ENCODE peak calls at places on chromosomes 16 and 17, in eight cellular contexts. R, B, G, C, Z, Y, U and H are unnamed samples. For H3K9me3, the result is how much of the 10 kb centered on the place peaks cover.

GRCh38 chr16:165539-166374 is at the start of gene HBM:
- DNase-seq in R (peak), B (no peak), G (no peak), C (no peak), Z (no peak), Y (no peak), U (no peak), H (no peak)

GRCh38 chr17:39576187-39576586 is 31.5 kb downstream of the NEUROD2 start:
- DNase-seq in R (no peak), B (no peak), G (no peak), C (no peak), Z (no peak), Y (no peak), U (no peak), H (no peak)

GRCh38 chr16:14181371-14182050 is 110.4 kb downstream of the MRTFB start:
- DNase-seq in R (no peak), B (no peak), G (no peak), C (no peak), Z (no peak), Y (no peak), U (no peak), H (no peak)

GRCh38 chr17:2692781-2693135 is 18.8 kb downstream of the CLUH start:
- DNase-seq in R (no peak), B (no peak), G (peak), C (no peak), Z (peak), Y (peak), U (no peak), H (peak)

GRCh38 chr17:50767030-50767429 is 288 bp downstream of the ANKRD40CL start:
- DNase-seq in R (no peak), B (no peak), G (no peak), C (no peak), Z (no peak), Y (peak), U (no peak), H (no peak)

GRCh38 chr16:49701867-49702494 is 153.9 kb downstream of the ZNF423 start:
- DNase-seq in R (peak), B (no peak), G (peak), C (peak), Z (peak), Y (peak), U (peak), H (peak)

GRCh38 chr17:35052240-35052608 is 11.3 kb downstream of the RFFL start:
- DNase-seq in R (no peak), B (no peak), G (no peak), C (no peak), Z (no peak), Y (no peak), U (no peak), H (no peak)

GRCh38 chr16:84543931-84544776 is 39.7 kb upstream of the MEAK7 start:
- DNase-seq in R (no peak), B (no peak), G (no peak), C (peak), Z (no peak), Y (no peak), U (no peak), H (no peak)

GRCh38 chr17:4444782-4445473 is 11.2 kb downstream of the SPNS3 start:
- DNase-seq in R (peak), B (no peak), G (peak), C (no peak), Z (peak), Y (peak), U (no peak), H (peak)

GRCh38 chr17:39011907-39012468 is 44.8 kb upstream of the FBXO47 start:
- DNase-seq in R (no peak), B (no peak), G (no peak), C (no peak), Z (no peak), Y (no peak), U (no peak), H (peak)

GRCh38 chr16:87608400-87608985 is 6.2 kb downstream of the JPH3 start:
- DNase-seq in R (no peak), B (no peak), G (peak), C (no peak), Z (no peak), Y (peak), U (peak), H (peak)

GRCh38 chr17:3512512-3513171 is 36.8 kb downstream of the ASPA start:
- DNase-seq in R (peak), B (no peak), G (peak), C (peak), Z (peak), Y (peak), U (peak), H (peak)

GRCh38 chr16:50399411-50399810 is 30.6 kb upstream of the BRD7 start:
- DNase-seq in R (no peak), B (no peak), G (no peak), C (no peak), Z (no peak), Y (no peak), U (no peak), H (no peak)

GRCh38 chr16:31421587-31421986 is 6.6 kb downstream of the COX6A2 start:
- DNase-seq in R (peak), B (no peak), G (no peak), C (no peak), Z (no peak), Y (no peak), U (no peak), H (no peak)

GRCh38 chr17:7323731-7324437 is 5.3 kb downstream of the NEURL4 start:
- DNase-seq in R (peak), B (no peak), G (peak), C (no peak), Z (no peak), Y (peak), U (peak), H (peak)

GRCh38 chr17:49898547-49899490 is 51.0 kb upstream of the TAC4 start:
- DNase-seq in R (no peak), B (no peak), G (no peak), C (no peak), Z (no peak), Y (peak), U (no peak), H (no peak)

GRCh38 chr16:66580605-66581209 is 1.4 kb downstream of the CMTM2 start:
- DNase-seq in R (no peak), B (no peak), G (no peak), C (no peak), Z (no peak), Y (no peak), U (no peak), H (no peak)

GRCh38 chr16:64615647-64616280 is 506.1 kb downstream of the CDH11 start:
- DNase-seq in R (peak), B (no peak), G (no peak), C (no peak), Z (no peak), Y (no peak), U (no peak), H (peak)

GRCh38 chr16:70455910-70456309 is 1.5 kb downstream of the FCSK start:
- DNase-seq in R (no peak), B (no peak), G (no peak), C (no peak), Z (no peak), Y (no peak), U (no peak), H (no peak)

GRCh38 chr16:60945225-60945624 is 1091.0 kb downstream of the CDH8 start:
- DNase-seq in R (no peak), B (no peak), G (peak), C (no peak), Z (no peak), Y (no peak), U (no peak), H (no peak)

GRCh38 chr16:56879276-56879675 is 14.3 kb downstream of the SLC12A3 start:
- DNase-seq in R (no peak), B (no peak), G (no peak), C (no peak), Z (no peak), Y (no peak), U (no peak), H (no peak)

GRCh38 chr17:71423871-71424546 is 696.8 kb upstream of the SOX9 start:
- DNase-seq in R (no peak), B (no peak), G (no peak), C (no peak), Z (no peak), Y (no peak), U (no peak), H (no peak)

GRCh38 chr17:29838961-29839360 is 91.1 kb downstream of the SSH2 start:
- DNase-seq in R (no peak), B (no peak), G (no peak), C (no peak), Z (no peak), Y (no peak), U (no peak), H (no peak)

GRCh38 chr16:29736112-29736511 is 9.7 kb downstream of the C16orf54 start:
- DNase-seq in R (no peak), B (no peak), G (no peak), C (no peak), Z (no peak), Y (no peak), U (no peak), H (no peak)

GRCh38 chr17:67469208-67469980 is 92.3 kb downstream of the PITPNC1 start:
- DNase-seq in R (peak), B (no peak), G (peak), C (no peak), Z (no peak), Y (no peak), U (no peak), H (no peak)

GRCh38 chr17:50037321-50038107 is 18.4 kb upstream of the ITGA3 start:
- DNase-seq in R (no peak), B (no peak), G (peak), C (peak), Z (no peak), Y (peak), U (no peak), H (peak)

GRCh38 chr17:51319186-51319585 is 58.8 kb downstream of the UTP18 start:
- DNase-seq in R (no peak), B (no peak), G (no peak), C (no peak), Z (no peak), Y (no peak), U (no peak), H (no peak)

GRCh38 chr16:194516-194915 is 14.3 kb downstream of the HBQ1 start:
- DNase-seq in R (no peak), B (no peak), G (no peak), C (no peak), Z (no peak), Y (no peak), U (no peak), H (no peak)

GRCh38 chr17:37054894-37055293 is 106.1 kb downstream of the AATF start:
- DNase-seq in R (no peak), B (no peak), G (no peak), C (no peak), Z (no peak), Y (no peak), U (no peak), H (no peak)

GRCh38 chr17:9971991-9972390 is 66.9 kb upstream of the RCVRN start:
- DNase-seq in R (peak), B (no peak), G (peak), C (peak), Z (no peak), Y (no peak), U (peak), H (peak)

GRCh38 chr17:27463235-27463677 is 7.0 kb downstream of the KSR1 start:
- DNase-seq in R (no peak), B (no peak), G (no peak), C (no peak), Z (no peak), Y (no peak), U (no peak), H (no peak)

GRCh38 chr16:66588981-66589713 is 9.9 kb downstream of the CMTM2 start:
- DNase-seq in R (no peak), B (no peak), G (no peak), C (no peak), Z (no peak), Y (no peak), U (peak), H (peak)

GRCh38 chr17:21462259-21462658 is 86.1 kb downstream of the KCNJ12 start:
- DNase-seq in R (no peak), B (no peak), G (no peak), C (no peak), Z (no peak), Y (no peak), U (no peak), H (no peak)

GRCh38 chr16:57689772-57690558 is 4.6 kb upstream of the DRC7 start:
- DNase-seq in R (no peak), B (no peak), G (no peak), C (peak), Z (no peak), Y (no peak), U (no peak), H (no peak)

GRCh38 chr16:9258423-9259051 is 167.1 kb downstream of the HAPSTR1 start:
- DNase-seq in R (no peak), B (no peak), G (peak), C (no peak), Z (no peak), Y (peak), U (no peak), H (peak)

GRCh38 chr17:7328840-7329359 is at the start of gene NEURL4:
- DNase-seq in R (no peak), B (no peak), G (peak), C (no peak), Z (no peak), Y (peak), U (no peak), H (no peak)

GRCh38 chr17:78019367-78019975 is 61.0 kb downstream of the TNRC6C start:
- DNase-seq in R (no peak), B (no peak), G (no peak), C (no peak), Z (no peak), Y (no peak), U (no peak), H (no peak)

DNA sequence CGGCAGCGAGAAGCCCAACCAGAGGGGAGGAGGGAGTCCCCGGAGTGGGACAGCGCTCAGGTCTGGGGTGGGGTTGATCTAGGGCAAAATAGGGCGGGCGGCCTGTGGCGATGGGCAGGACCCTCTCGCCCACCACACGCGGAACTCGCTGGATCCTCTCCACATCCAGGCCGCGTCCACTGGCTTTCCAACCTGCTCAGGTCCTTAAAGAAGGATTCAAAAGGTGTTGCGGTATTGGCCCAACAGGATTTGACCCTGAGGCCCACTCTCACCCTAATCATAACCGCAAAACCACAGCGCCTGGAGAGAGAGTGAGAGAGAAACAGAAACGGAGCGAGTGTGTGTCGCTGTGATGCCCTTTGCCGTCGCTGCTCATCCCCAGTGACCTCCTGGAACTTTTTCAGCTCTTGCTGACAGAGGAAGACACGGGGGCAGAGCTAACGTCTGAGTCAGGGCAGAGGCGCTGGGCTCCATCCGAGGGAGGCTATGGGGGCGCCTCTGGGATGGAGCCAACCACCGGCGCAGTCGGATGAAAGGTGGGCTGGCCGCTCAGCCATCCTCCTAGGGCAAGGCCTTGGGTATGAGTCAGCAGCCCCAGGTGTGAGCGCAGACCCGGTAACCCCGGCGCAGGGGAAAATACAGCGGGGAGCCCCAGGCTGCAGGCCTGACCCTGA is 16.7 kb upstream of the OR1F1 start:
- DNase-seq in R (no peak), B (no peak), G (no peak), C (no peak), Z (no peak), Y (no peak), U (no peak), H (no peak)
- H3K4me3 ChIP-seq in R (no peak), B (no peak), G (peak), C (no peak), Z (no peak), Y (no peak), U (peak), H (no peak)

GRCh38 chr17:18059283-18059682 is 20.1 kb downstream of the GID4 start:
- DNase-seq in R (no peak), B (no peak), G (no peak), C (no peak), Z (no peak), Y (no peak), U (no peak), H (no peak)
- H3K9me3 ChIP-seq in R (under half), B (under half), G (under half), C (under half), Z (under half), Y (under half), U (under half), H (under half)

DNA sequence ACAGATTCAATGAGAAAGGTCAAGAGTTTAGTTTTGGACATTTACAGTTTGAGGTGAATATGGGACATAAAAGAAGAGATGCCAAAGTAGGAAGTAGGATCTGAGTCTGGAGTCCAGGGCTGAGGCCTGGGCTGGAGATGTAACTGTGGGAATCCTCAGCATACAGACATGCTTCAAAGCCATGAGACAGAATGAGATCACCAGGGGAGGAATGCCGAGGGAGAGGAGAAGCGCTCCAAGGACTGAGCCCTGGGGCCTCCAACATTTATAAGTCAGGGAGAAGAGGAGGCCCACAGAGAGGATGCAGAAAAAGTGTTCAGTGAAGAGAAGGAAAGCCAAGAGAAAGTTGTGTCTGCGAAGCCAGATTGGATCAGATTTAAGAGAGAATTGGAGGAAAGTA is 277.5 kb upstream of the MYOCD start:
- DNase-seq in R (no peak), B (no peak), G (no peak), C (no peak), Z (no peak), Y (no peak), U (no peak), H (no peak)
- TF ChIP-seq POLR2A in R (no peak), B (no peak), G (no peak), C (no peak), Z (no peak), Y (no peak), U (no peak), H (no peak)

GRCh38 chr17:8799001-8799850 is at the start of gene MFSD6L:
- DNase-seq in R (no peak), B (no peak), G (no peak), C (no peak), Z (no peak), Y (no peak), U (no peak), H (peak)
- H3K4me3 ChIP-seq in R (no peak), B (peak), G (peak), C (no peak), Z (no peak), Y (no peak), U (no peak), H (peak)

DNA sequence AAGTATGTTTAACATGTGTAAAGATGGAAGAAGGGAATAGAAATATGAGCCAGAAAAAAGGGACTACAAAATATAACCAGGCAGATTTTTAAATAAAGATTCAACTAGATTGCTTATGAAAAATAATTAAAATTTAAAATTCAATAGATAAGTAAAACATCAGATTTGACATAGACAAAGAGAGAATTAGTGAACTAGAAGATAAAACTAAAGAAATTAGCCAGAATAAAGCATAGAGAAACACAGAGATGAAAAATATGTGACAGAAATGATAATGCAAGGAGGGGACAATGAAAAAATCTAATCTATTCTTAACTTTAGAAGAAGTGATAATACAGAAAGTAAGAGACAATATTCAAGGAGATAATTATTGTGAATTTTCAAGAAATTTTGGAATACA is 222.6 kb upstream of the PMFBP1 start:
- DNase-seq in R (no peak), B (no peak), G (no peak), C (no peak), Z (no peak), Y (no peak), U (no peak), H (no peak)
- H3K9me3 ChIP-seq in R (under half), B (under half), G (under half), C (under half), Z (under half), Y (under half), U (under half), H (under half)

GRCh38 chr17:81870155-81870977 is 771 bp downstream of the ARHGDIA start:
- DNase-seq in R (no peak), B (no peak), G (peak), C (peak), Z (no peak), Y (peak), U (no peak), H (peak)

GRCh38 chr17:81868674-81869220 is 2.4 kb downstream of the ARHGDIA start:
- DNase-seq in R (no peak), B (no peak), G (no peak), C (peak), Z (no peak), Y (peak), U (no peak), H (peak)

GRCh38 chr17:81871387-81872120 is 417 bp upstream of the ARHGDIA start:
- DNase-seq in R (peak), B (no peak), G (peak), C (peak), Z (peak), Y (peak), U (peak), H (peak)

GRCh38 chr17:81869221-81870154 is 1.6 kb downstream of the ARHGDIA start:
- DNase-seq in R (peak), B (no peak), G (peak), C (peak), Z (no peak), Y (no peak), U (no peak), H (peak)

DNA sequence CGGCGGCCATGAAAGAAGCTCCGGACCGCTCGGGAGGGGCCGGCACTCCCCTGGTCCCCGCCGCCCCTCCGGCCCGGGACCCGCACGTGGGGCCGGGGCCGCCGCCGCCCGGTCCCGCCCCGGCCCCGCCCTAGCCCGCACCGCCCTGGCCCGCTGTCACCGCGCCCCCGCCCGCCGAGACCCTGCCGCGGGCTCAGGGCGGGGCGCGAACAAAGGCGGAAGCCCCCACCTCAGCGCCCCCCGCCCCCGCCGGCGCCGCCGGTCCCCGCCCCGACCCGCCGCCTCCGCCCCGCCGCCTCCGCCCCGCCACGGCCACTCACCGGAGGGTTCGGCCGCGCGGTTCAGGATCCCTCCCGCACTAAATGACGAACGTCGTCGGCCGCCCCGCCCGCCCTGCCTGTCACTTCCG is at the start of gene ARHGDIA:
- DNase-seq in R (no peak), B (peak), G (no peak), C (no peak), Z (no peak), Y (no peak), U (no peak), H (peak)
- TF ChIP-seq POLR2A in R (no peak), B (no peak), G (no peak), C (no peak), Z (no peak), Y (no peak), U (no peak), H (no peak)

GRCh38 chr17:5772720-5773119 is 188.4 kb upstream of the NLRP1 start:
- DNase-seq in R (no peak), B (no peak), G (no peak), C (no peak), Z (peak), Y (no peak), U (no peak), H (no peak)
- H3K4me3 ChIP-seq in R (no peak), B (no peak), G (peak), C (no peak), Z (no peak), Y (no peak), U (no peak), H (no peak)

DNA sequence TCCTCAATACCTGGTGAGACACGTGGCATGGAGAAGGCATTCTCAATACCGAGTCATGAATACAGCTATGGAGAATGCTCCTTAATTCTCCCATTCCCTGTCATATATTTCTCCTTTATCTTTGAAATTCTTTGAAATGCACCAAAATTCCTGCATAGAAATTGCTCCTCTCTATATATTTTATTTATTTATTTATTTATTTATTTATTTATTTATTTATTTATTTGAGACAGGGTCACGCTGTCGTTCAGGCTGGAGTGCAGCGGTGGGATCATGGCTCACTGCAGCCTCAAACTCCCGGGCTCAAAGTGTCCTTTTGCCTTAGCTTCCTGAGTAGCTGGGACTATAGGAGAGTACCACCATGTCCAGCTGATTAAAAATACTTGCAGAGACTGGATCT is 190.3 kb upstream of the MAF start:
- DNase-seq in R (no peak), B (no peak), G (no peak), C (no peak), Z (no peak), Y (no peak), U (no peak), H (no peak)
- H3K9me3 ChIP-seq in R (under half), B (under half), G (under half), C (under half), Z (under half), Y (under half), U (under half), H (under half)